ENCODE peak calls at places on chromosome 3, in five cellular contexts. X, S, H, W and I are unnamed samples.

GRCh38 chr3:141191097-141191749 is 40.4 kb upstream of the PXYLP1 start:
- DNase-seq in H (no peak), X (no peak), W (peak), S (no peak), I (no peak)

GRCh38 chr3:73144276-73144675 is 82.8 kb downstream of the EBLN2 start:
- DNase-seq in H (peak), S (no peak), W (no peak), X (no peak), I (no peak)

GRCh38 chr3:72123908-72124441 is 339.0 kb upstream of the PROK2 start:
- DNase-seq in S (peak), W (peak), X (no peak), H (peak), I (peak)

GRCh38 chr3:124174463-124174862 is 182.5 kb upstream of the ROPN1 start:
- DNase-seq in X (no peak), H (no peak), S (no peak), W (no peak), I (no peak)

GRCh38 chr3:133054572-133054971 is 16.4 kb downstream of the TMEM108 start:
- DNase-seq in X (peak), H (no peak), W (no peak), S (no peak), I (no peak)

GRCh38 chr3:7672124-7672523 is 811.2 kb downstream of the GRM7 start:
- DNase-seq in W (no peak), H (peak), X (no peak), S (no peak), I (no peak)

GRCh38 chr3:65146149-65146548 is 458.3 kb upstream of the ADAMTS9 start:
- DNase-seq in S (peak), W (peak), X (no peak), H (no peak), I (peak)

GRCh38 chr3:72485649-72486048 is 362.6 kb downstream of the SHQ1 start:
- DNase-seq in S (no peak), W (no peak), H (peak), X (no peak), I (no peak)

GRCh38 chr3:143855183-143855582 is 6.9 kb upstream of the SLC9A9 start:
- DNase-seq in H (no peak), S (no peak), X (no peak), W (no peak), I (no peak)

GRCh38 chr3:49671291-49672288 is 2.6 kb upstream of the APEH start:
- DNase-seq in H (peak), S (no peak), W (peak), X (peak), I (peak)

GRCh38 chr3:110752307-110752706 is 319.3 kb upstream of the NECTIN3 start:
- DNase-seq in H (no peak), X (no peak), W (no peak), S (no peak), I (no peak)

GRCh38 chr3:113933746-113934145 is 14.1 kb upstream of the ZDHHC23 start:
- DNase-seq in W (no peak), S (no peak), H (no peak), X (no peak), I (no peak)

GRCh38 chr3:14606663-14607339 is 44.8 kb upstream of the CCDC174 start:
- DNase-seq in S (no peak), W (peak), X (no peak), H (no peak), I (no peak)

GRCh38 chr3:65988440-65988839 is 50.3 kb downstream of the MAGI1 start:
- DNase-seq in X (no peak), S (no peak), H (no peak), W (no peak), I (no peak)

GRCh38 chr3:52529376-52530333 is 4.0 kb downstream of the NT5DC2 start:
- DNase-seq in X (no peak), W (no peak), S (no peak), H (peak), I (peak)

GRCh38 chr3:183099026-183099837 is at the start of gene MCCC1:
- DNase-seq in X (peak), S (peak), W (peak), H (peak), I (peak)
- TF ChIP-seq CTCF in X (no peak), S (no peak), W (no peak), H (no peak), I (no peak)

GRCh38 chr3:185069583-185070030 is 83.3 kb downstream of the C3orf70 start:
- DNase-seq in H (no peak), X (peak), S (no peak), W (no peak), I (no peak)

GRCh38 chr3:185067173-185067572 is 85.7 kb downstream of the C3orf70 start:
- DNase-seq in X (no peak), W (no peak), S (no peak), H (no peak), I (no peak)

GRCh38 chr3:185071401-185071800 is 81.5 kb downstream of the C3orf70 start:
- DNase-seq in W (no peak), S (no peak), H (no peak), X (no peak), I (no peak)

GRCh38 chr3:185069023-185069422 is 83.8 kb downstream of the C3orf70 start:
- DNase-seq in H (no peak), W (no peak), X (no peak), S (no peak), I (no peak)

DNA sequence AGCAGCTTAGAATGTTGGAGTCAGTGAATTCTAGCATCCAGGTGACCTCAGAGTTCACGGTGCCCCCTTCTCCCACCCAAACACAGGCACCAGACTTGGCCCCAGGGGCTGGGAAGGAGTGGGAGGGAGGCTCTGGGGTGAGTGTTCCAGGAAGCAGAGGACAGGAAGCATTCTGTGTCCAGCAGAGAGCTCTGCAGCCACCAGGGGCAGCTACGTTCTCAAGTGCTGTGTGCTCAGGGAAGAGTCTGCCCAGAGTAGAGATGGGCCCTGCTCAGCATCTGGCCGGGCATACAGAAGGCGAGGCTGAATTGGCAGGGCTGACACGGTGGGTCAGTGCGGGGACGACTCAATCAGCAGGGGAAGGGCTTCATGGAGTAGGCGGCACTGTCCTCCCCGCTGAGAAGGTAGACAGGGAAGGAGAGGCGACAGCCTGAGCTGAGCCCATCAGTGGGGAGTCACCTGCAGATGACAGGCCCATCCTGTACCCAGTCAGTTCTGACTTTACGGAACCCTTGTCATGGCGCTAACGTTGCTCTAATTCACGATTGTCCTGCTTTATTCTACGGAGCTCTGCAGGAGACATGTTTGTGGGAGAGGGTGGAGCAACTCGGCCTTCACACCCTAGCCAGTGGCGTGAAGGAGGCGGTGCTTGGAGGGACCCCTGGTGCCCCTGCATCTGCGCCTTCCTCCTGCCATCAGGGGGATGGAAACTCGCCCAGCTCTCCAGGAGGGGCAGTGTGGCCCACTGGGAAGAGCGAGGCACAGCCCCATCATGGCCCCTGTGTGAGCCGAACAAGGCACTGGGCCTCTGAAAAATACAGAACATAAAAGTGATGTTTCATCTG is 82.1 kb downstream of the C3orf70 start:
- DNase-seq in W (peak), S (peak), X (peak), H (peak), I (no peak)
- TF ChIP-seq CTCF in W (no peak), S (peak), X (peak), H (peak), I (peak)

DNA sequence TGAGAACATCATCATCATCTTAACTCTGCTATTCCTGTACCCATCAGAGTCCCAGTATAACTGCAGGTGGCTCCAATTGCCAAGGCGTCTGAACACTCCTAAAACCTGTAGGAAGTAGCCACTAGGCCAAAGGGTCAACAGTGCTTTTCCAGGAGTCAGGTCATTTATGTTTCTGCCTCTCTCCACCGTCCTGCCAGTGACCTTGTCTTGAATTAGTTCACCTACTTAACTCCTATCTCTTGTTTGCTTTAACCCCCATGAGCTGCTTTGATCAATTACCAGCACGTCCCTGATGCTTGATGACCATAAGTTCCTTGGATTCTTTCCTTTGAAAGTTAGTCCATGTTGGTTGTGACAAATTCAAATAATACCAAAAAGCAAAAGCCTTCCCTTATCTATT is 169.8 kb upstream of the ANKRD28 start:
- DNase-seq in W (no peak), S (no peak), H (no peak), X (no peak), I (no peak)
- TF ChIP-seq CTCF in W (no peak), S (no peak), H (no peak), X (no peak), I (no peak)

GRCh38 chr3:10693457-10693856 is 122.6 kb upstream of the SLC6A11 start:
- DNase-seq in H (peak), S (no peak), X (no peak), W (no peak), I (peak)

GRCh38 chr3:10688548-10689172 is 127.4 kb upstream of the SLC6A11 start:
- DNase-seq in X (no peak), H (no peak), W (no peak), S (no peak), I (no peak)

GRCh38 chr3:10683106-10683505 is 132.9 kb upstream of the SLC6A11 start:
- DNase-seq in S (no peak), X (no peak), W (peak), H (no peak), I (no peak)

GRCh38 chr3:10692039-10692438 is 124.0 kb upstream of the SLC6A11 start:
- DNase-seq in S (no peak), X (no peak), H (no peak), W (no peak), I (no peak)

GRCh38 chr3:10688126-10688525 is 127.9 kb upstream of the SLC6A11 start:
- DNase-seq in X (no peak), S (no peak), W (no peak), H (no peak), I (no peak)
- TF ChIP-seq CTCF in X (no peak), S (no peak), W (no peak), H (no peak), I (no peak)

DNA sequence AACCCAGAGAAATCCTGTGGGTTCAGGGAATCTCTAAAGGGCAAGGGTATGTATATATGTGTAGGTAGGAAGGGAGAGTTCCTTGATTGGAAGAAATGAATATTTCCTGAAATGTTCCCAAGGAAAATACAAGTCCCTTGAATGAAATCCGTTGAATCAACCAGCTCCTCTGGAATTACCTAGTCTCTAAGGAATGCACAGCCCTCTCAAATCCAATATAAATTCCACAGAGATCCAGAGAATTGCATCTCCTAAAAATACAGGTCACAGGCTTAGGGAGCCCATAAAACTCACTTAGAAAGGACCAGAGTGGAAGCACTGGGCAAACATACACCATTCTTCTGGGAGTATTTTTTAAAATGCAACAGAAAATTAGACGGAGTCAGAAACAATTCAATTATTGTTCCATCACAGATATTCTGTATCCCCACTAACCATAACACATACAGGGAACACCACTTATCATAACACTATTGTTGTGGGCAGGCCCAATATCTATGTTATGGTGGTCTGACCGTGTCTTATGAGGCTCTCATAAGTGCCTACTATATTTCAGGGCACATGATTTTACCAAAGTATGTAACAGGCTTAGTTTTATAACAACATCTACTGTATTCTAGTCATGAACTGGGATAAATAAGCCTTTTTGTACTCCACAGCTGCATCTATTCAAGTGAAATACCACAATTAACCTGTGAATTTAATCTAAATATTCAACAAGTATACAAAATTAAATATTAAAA is 43.7 kb downstream of the IGSF11 start:
- DNase-seq in W (no peak), S (no peak), H (no peak), X (no peak), I (no peak)
- TF ChIP-seq CTCF in W (no peak), S (no peak), H (no peak), X (no peak), I (no peak)

GRCh38 chr3:11379238-11379823 is 107.1 kb downstream of the ATG7 start:
- DNase-seq in H (peak), S (peak), X (peak), W (peak), I (no peak)
- TF ChIP-seq CTCF in H (peak), S (peak), X (peak), W (peak), I (peak)

GRCh38 chr3:42934910-42935309 is 29.0 kb downstream of the ZNF662 start:
- DNase-seq in X (no peak), S (no peak), W (no peak), H (no peak), I (no peak)
- TF ChIP-seq CTCF in X (no peak), S (no peak), W (no peak), H (no peak), I (no peak)

DNA sequence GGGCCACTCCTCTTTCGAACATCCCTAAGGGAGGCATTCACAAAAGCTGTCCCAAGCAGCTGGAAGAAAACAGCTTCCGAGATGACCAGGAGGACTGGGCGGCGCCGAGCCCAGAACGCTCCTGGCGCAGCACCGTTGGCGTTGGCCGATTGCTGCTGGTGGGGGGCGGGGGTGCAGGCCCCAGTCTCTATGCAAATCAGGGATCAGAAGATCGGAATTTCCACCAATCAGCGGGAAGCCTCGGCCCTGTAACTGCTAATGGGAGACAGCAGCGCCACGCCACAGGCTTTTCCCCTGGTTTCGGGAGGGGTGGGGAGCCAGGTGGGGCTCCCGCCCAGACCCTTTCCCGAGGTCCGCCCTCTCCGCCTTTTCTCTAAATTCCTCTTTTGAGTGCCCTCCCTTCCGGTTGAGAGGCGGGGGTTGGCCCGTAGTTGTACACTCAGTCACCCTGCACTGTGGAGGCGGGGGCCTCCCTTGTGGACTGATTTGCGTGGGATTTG is 27.0 kb downstream of the HMCES start:
- DNase-seq in H (peak), S (peak), X (peak), W (peak), I (peak)
- TF ChIP-seq CTCF in H (no peak), S (no peak), X (no peak), W (no peak), I (no peak)

GRCh38 chr3:166685246-166685645 is 694.9 kb downstream of the ZBBX start:
- DNase-seq in S (no peak), W (no peak), H (no peak), X (no peak), I (no peak)
- TF ChIP-seq CTCF in S (no peak), W (peak), H (no peak), X (no peak), I (no peak)

GRCh38 chr3:195001961-195002861 is 268.7 kb downstream of the XXYLT1 start:
- DNase-seq in S (peak), H (peak), W (peak), X (peak), I (no peak)
- TF ChIP-seq CTCF in S (peak), H (peak), W (peak), X (peak), I (peak)